ENCODE peak calls at places on chromosome 20, in seven cellular contexts. V, S, W, C, P, I and A are unnamed samples.

GRCh38 chr20:17446171-17446570 is 85.0 kb downstream of the BFSP1 start:
- DNase-seq in I (no peak), V (no peak), W (no peak), C (no peak), S (no peak), P (no peak), A (no peak)

GRCh38 chr20:11822116-11822794 is 95.4 kb upstream of the BTBD3 start:
- DNase-seq in P (no peak), S (no peak), W (no peak), V (no peak), C (no peak), I (no peak), A (no peak)

GRCh38 chr20:20712474-20713243 is at the start of gene RALGAPA2:
- DNase-seq in I (peak; percentile 99), C (peak; percentile 98), S (peak; percentile 98), W (peak; percentile 99), P (peak; percentile 99), V (peak; percentile 98), A (no peak)

GRCh38 chr20:53643031-53643832 is 49.6 kb upstream of the ZNF217 start:
- DNase-seq in P (no peak), S (no peak), C (no peak), W (peak; percentile 85), I (peak; percentile 80), V (peak; percentile 88), A (no peak)

GRCh38 chr20:57258055-57258454 is 8.4 kb downstream of the BMP7 start:
- DNase-seq in C (no peak), V (no peak), W (no peak), P (no peak), I (no peak), S (no peak), A (no peak)

GRCh38 chr20:33130553-33130952 is 37.4 kb upstream of the BPIFA2 start:
- DNase-seq in C (no peak), W (no peak), I (peak; percentile 100), V (peak; percentile 57), P (no peak), S (no peak), A (peak; percentile 8)

GRCh38 chr20:16220826-16221225 is 352.4 kb downstream of the KIF16B start:
- DNase-seq in W (no peak), S (no peak), C (no peak), P (no peak), V (no peak), I (no peak), A (no peak)

GRCh38 chr20:46954490-46955038 is 59.9 kb downstream of the EYA2 start:
- DNase-seq in W (peak; percentile 95), I (peak; percentile 99), S (no peak), V (peak; percentile 99), P (no peak), C (no peak), A (peak; percentile 59)

GRCh38 chr20:49595811-49596545 is 28.0 kb upstream of the PTGIS start:
- DNase-seq in W (peak; percentile 78), P (no peak), C (peak; percentile 33), V (peak; percentile 91), S (no peak), I (peak; percentile 68), A (no peak)

GRCh38 chr20:57450931-57451330 is 59.7 kb downstream of the RBM38 start:
- DNase-seq in S (no peak), P (no peak), C (no peak), W (no peak), I (no peak), V (no peak), A (no peak)

GRCh38 chr20:11246251-11246775 is 572.5 kb upstream of the JAG1 start:
- DNase-seq in W (no peak), I (no peak), V (no peak), P (no peak), S (no peak), C (no peak), A (no peak)

GRCh38 chr20:3461191-3461874 is 9.5 kb upstream of the ATRN start:
- DNase-seq in C (no peak), P (peak; percentile 81), S (no peak), I (peak; percentile 5), W (peak; percentile 55), V (no peak), A (no peak)

GRCh38 chr20:3471397-3472021 is 691 bp downstream of the ATRN start:
- DNase-seq in V (no peak), C (no peak), S (peak; percentile 11), P (no peak), W (peak; percentile 6), I (no peak), A (no peak)

GRCh38 chr20:51275816-51276215 is 252.9 kb upstream of the KCNG1 start:
- DNase-seq in I (peak; percentile 56), W (peak; percentile 31), S (no peak), V (peak; percentile 38), P (no peak), C (peak; percentile 52), A (no peak)

GRCh38 chr20:51277961-51278360 is 255.1 kb upstream of the KCNG1 start:
- DNase-seq in P (no peak), W (no peak), S (no peak), V (no peak), C (no peak), I (no peak), A (no peak)

GRCh38 chr20:51276331-51276730 is 253.4 kb upstream of the KCNG1 start:
- DNase-seq in W (no peak), C (no peak), S (no peak), V (no peak), I (no peak), P (no peak), A (no peak)

GRCh38 chr20:51272392-51272791 is 249.5 kb upstream of the KCNG1 start:
- DNase-seq in V (peak; percentile 77), W (peak; percentile 74), P (no peak), S (no peak), I (peak; percentile 71), C (no peak), A (no peak)

GRCh38 chr20:51275181-51275580 is 252.3 kb upstream of the KCNG1 start:
- DNase-seq in W (no peak), V (no peak), P (no peak), C (no peak), I (no peak), S (no peak), A (no peak)
- TF ChIP-seq CTCF in W (no peak), V (no peak), P (no peak), C (no peak), I (no peak), S (no peak), A (no peak)

DNA sequence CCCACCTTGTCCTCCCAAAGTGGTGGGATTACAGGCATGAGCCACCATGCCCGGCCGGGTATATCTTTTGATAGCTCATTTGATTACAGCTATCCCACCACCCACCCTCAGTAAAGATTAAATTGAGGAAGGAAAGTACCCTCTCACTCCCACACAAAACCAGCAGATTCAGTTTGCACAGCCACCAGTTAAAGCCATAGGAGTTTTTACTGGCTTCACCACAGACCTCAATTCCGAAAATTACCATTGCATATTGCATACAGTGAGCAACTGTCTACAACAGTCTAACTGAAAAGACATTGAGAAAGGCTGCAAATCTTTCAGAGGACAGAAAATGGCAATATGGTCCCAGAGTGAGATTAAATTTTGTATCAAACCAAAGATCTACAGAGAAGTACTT is 34.9 kb downstream of the ESF1 start:
- DNase-seq in V (no peak), W (no peak), P (no peak), S (no peak), I (no peak), C (no peak), A (no peak)
- TF ChIP-seq CTCF in V (no peak), W (no peak), P (no peak), S (no peak), I (no peak), C (no peak), A (no peak)

GRCh38 chr20:45459606-45460005 is 9.9 kb upstream of the WFDC2 start:
- DNase-seq in S (no peak), V (no peak), I (peak; percentile 8), C (no peak), W (peak; percentile 18), P (peak; percentile 59), A (no peak)
- TF ChIP-seq CTCF in S (no peak), V (no peak), I (peak; percentile 40), C (no peak), W (peak; percentile 38), P (no peak), A (peak; percentile 18)

GRCh38 chr20:37781626-37782025 is 87.8 kb downstream of the CTNNBL1 start:
- DNase-seq in I (peak; percentile 6), V (peak; percentile 4), C (no peak), P (no peak), S (no peak), W (no peak), A (no peak)
- TF ChIP-seq CTCF in I (peak; percentile 4), V (no peak), C (no peak), P (no peak), S (no peak), W (no peak), A (no peak)

GRCh38 chr20:61413752-61414151 is 161.7 kb downstream of the CDH4 start:
- DNase-seq in S (no peak), W (no peak), I (no peak), C (no peak), V (no peak), P (no peak), A (no peak)
- TF ChIP-seq CTCF in S (no peak), W (no peak), I (no peak), C (no peak), V (no peak), P (no peak), A (no peak)